ENCODE peak calls at places on chromosome 9, in five cellular contexts. F is coronary artery; A is CD4-positive, alpha-beta T cell; E is cardiac muscle cell; O is right lobe of liver. X is an unnamed sample.

GRCh38 chr9:36100532-36100931 is 36.0 kb upstream of the GLIPR2 start:
- DNase-seq in F (no peak), A (no peak), E (peak), O (no peak), X (no peak)

GRCh38 chr9:115118471-115119156 is 657 bp upstream of the TNC start:
- DNase-seq in F (peak), A (no peak), E (peak), O (no peak), X (peak)

GRCh38 chr9:83425240-83425639 is 113.0 kb downstream of the FRMD3 start:
- DNase-seq in F (no peak), A (no peak), E (no peak), O (no peak), X (no peak)

GRCh38 chr9:34744295-34745221 is 34.6 kb upstream of the CCL21 start:
- DNase-seq in F (no peak), A (no peak), E (peak), O (no peak), X (peak)

GRCh38 chr9:69671904-69672827 is at the start of gene APBA1:
- DNase-seq in F (peak), A (peak), E (peak), O (peak), X (peak)

GRCh38 chr9:91835632-91836031 is 114.4 kb downstream of the ROR2 start:
- DNase-seq in F (no peak), A (no peak), E (no peak), O (no peak), X (no peak)

GRCh38 chr9:88808019-88808656 is 183.1 kb upstream of the S1PR3 start:
- DNase-seq in F (peak), A (no peak), E (peak), O (no peak), X (no peak)

GRCh38 chr9:116494815-116495634 is 192.1 kb upstream of the TRIM32 start:
- DNase-seq in F (no peak), A (peak), E (no peak), O (peak), X (peak)

GRCh38 chr9:76799481-76799880 is 35.2 kb downstream of the PCA3 start:
- DNase-seq in F (no peak), A (no peak), E (no peak), O (no peak), X (peak)

GRCh38 chr9:98808411-98808815 is 943 bp downstream of the GALNT12 start:
- DNase-seq in F (no peak), A (no peak), E (no peak), O (no peak), X (peak)

DNA sequence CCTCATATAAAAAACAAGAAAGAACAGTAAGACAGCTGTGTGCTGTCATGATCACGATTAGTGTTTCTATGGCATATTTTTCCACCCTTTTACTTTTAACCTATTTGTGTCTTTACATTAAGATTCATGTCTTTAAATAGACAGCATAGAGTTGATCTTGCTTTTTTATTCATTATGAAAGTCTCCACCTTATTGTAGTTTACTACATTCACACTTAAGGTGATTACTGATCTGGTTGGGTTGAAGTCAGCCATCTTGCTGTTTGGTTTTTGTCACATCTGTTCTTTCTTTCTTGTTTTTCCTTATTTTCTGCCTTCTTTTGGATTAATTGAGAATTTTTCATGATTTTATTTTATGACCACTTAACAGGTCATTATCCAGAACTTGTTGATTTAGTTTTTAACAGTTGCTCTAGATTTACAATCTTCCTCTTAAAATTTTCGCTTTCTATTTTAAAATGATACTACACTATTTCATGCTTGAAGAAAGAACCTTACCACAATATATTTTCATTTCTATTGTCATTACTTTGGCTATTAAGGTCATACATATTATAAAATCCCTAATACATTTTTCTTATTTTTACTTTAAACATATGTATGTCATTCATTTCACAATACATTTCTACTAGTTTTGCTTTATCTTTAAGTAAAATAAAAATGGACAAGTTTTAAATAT is 292.5 kb downstream of the SH3GL2 start:
- DNase-seq in F (no peak), A (no peak), E (no peak), O (no peak), X (no peak)
- TF ChIP-seq CTCF in F (no peak), A (no peak), E (no peak), O (no peak), X (no peak)

DNA sequence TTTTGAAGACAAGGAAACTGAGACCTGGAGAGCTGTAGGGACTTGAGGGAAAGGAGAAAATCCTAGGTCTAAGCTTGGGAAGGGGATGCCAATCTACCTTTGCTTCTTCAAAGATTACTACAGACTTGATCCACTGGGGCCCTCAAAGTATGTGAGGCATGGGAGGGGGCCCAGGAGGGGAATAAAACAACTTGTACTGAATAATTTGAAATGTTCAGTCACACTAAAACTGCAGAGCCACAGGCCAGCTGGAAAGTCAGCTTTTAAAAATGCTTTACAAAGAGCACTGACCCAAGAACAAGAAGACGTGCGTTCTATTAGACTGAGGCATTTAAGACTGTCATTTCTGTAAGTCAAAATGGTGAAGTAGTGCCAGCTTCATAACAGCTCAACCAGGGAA is 13.6 kb downstream of the IL33 start:
- DNase-seq in F (no peak), A (no peak), E (no peak), O (no peak), X (no peak)
- H3K27ac ChIP-seq in F (peak), A (no peak), E (no peak), O (no peak), X (no peak)

GRCh38 chr9:134275379-134275778 is 50.9 kb upstream of the RXRA start:
- DNase-seq in F (no peak), A (no peak), E (no peak), O (no peak), X (no peak)
- TF ChIP-seq CTCF in F (no peak), A (no peak), E (no peak), O (no peak), X (no peak)

GRCh38 chr9:79574166-79574565 is 2.4 kb downstream of the TLE4 start:
- DNase-seq in F (no peak), A (no peak), E (no peak), O (no peak), X (no peak)
- H3K27ac ChIP-seq in F (no peak), A (no peak), E (no peak), O (no peak), X (no peak)

GRCh38 chr9:20621553-20622329 is 558 bp downstream of the MLLT3 start:
- DNase-seq in F (peak), A (peak), E (peak), O (peak), X (peak)

GRCh38 chr9:20620658-20621552 is 1.4 kb downstream of the MLLT3 start:
- DNase-seq in F (no peak), A (peak), E (peak), O (peak), X (peak)

GRCh38 chr9:20623748-20624124 is 1.4 kb upstream of the MLLT3 start:
- DNase-seq in F (no peak), A (no peak), E (no peak), O (no peak), X (no peak)

GRCh38 chr9:20623021-20623747 is 885 bp upstream of the MLLT3 start:
- DNase-seq in F (no peak), A (peak), E (no peak), O (peak), X (peak)

GRCh38 chr9:20622330-20623020 is at the start of gene MLLT3:
- DNase-seq in F (peak), A (peak), E (peak), O (peak), X (peak)
- TF ChIP-seq CTCF in F (no peak), A (no peak), E (no peak), O (no peak), X (no peak)